ENCODE peak calls at places on chromosomes 11 and 22, in seven cellular contexts. G is transverse colon, F is suprapubic skin, D is endothelial cell of umbilical vein, H is stomach, Y is HCT116, Q is sigmoid colon. W is an unnamed sample.

GRCh38 chr11:80886684-80887083 is 1445.9 kb upstream of the TENM4 start:
- DNase-seq in G (no peak), F (no peak), D (no peak), H (no peak), Y (no peak), Q (no peak), W (no peak)

GRCh38 chr11:71183878-71184277 is 68.5 kb downstream of the SHANK2 start:
- DNase-seq in G (no peak), F (peak; percentile 56), D (no peak), H (no peak), Y (no peak), Q (peak; percentile 47), W (no peak)

GRCh38 chr11:69892237-69892985 is 73.2 kb upstream of the FGF3 start:
- DNase-seq in G (no peak), F (no peak), D (no peak), H (no peak), Y (no peak), Q (no peak), W (no peak)

GRCh38 chr11:57567210-57567511 is 311 bp downstream of the UBE2L6 start:
- DNase-seq in G (peak; percentile 34), F (no peak), D (peak; percentile 18), H (no peak), Y (no peak), Q (peak; percentile 68), W (no peak)

GRCh38 chr22:37053310-37054077 is 2.0 kb downstream of the KCTD17 start:
- DNase-seq in G (no peak), F (no peak), D (no peak), H (no peak), Y (no peak), Q (no peak), W (no peak)

GRCh38 chr11:32779131-32779530 is 15.3 kb downstream of the CCDC73 start:
- DNase-seq in G (no peak), F (no peak), D (no peak), H (no peak), Y (no peak), Q (no peak), W (no peak)

GRCh38 chr11:131375936-131376335 is 5.5 kb downstream of the NTM start:
- DNase-seq in G (no peak), F (no peak), D (no peak), H (no peak), Y (no peak), Q (no peak), W (no peak)

GRCh38 chr11:115504279-115505158 is at the start of gene CADM1:
- DNase-seq in G (peak; percentile 93), F (peak; percentile 94), D (peak; percentile 84), H (peak; percentile 96), Y (no peak), Q (peak; percentile 97), W (peak; percentile 61)

GRCh38 chr11:90135016-90135415 is 553 bp downstream of the NAALAD2 start:
- DNase-seq in G (no peak), F (no peak), D (no peak), H (no peak), Y (no peak), Q (no peak), W (no peak)

GRCh38 chr11:3669742-3670183 is 1.4 kb downstream of the CHRNA10 start:
- DNase-seq in G (no peak), F (no peak), D (no peak), H (no peak), Y (no peak), Q (no peak), W (no peak)

GRCh38 chr11:3995949-3996554 is 98.5 kb upstream of the RRM1 start:
- DNase-seq in G (no peak), F (no peak), D (peak; percentile 82), H (no peak), Y (no peak), Q (no peak), W (no peak)

GRCh38 chr11:95692526-95693270 is 96.9 kb downstream of the FAM76B start:
- DNase-seq in G (no peak), F (no peak), D (no peak), H (no peak), Y (no peak), Q (no peak), W (no peak)

GRCh38 chr11:115166826-115167225 is 337.4 kb downstream of the CADM1 start:
- DNase-seq in G (no peak), F (no peak), D (no peak), H (no peak), Y (no peak), Q (no peak), W (no peak)

GRCh38 chr22:21951931-21952465 is 650 bp downstream of the PPM1F start:
- DNase-seq in G (peak; percentile 44), F (no peak), D (peak; percentile 51), H (peak; percentile 57), Y (no peak), Q (peak; percentile 82), W (peak; percentile 35)

GRCh38 chr22:47061226-47061625 is 298.8 kb downstream of the TBC1D22A start:
- DNase-seq in G (no peak), F (no peak), D (no peak), H (no peak), Y (no peak), Q (no peak), W (no peak)

GRCh38 chr11:129308241-129308865 is 67.3 kb upstream of the BARX2 start:
- DNase-seq in G (no peak), F (no peak), D (no peak), H (no peak), Y (no peak), Q (no peak), W (no peak)

GRCh38 chr11:26849009-26849408 is 127.1 kb upstream of the SLC5A12 start:
- DNase-seq in G (no peak), F (peak; percentile 80), D (no peak), H (no peak), Y (no peak), Q (peak; percentile 81), W (no peak)

GRCh38 chr22:35530700-35531099 is 9.9 kb upstream of the RASD2 start:
- DNase-seq in G (no peak), F (no peak), D (no peak), H (no peak), Y (no peak), Q (peak; percentile 63), W (no peak)

GRCh38 chr22:35756722-35757121 is 39.0 kb downstream of the APOL5 start:
- DNase-seq in G (no peak), F (no peak), D (no peak), H (no peak), Y (no peak), Q (no peak), W (no peak)

GRCh38 chr11:125941606-125942275 is 4.1 kb upstream of the VSIG10L2 start:
- DNase-seq in G (peak; percentile 69), F (no peak), D (peak; percentile 21), H (peak; percentile 70), Y (peak; percentile 22), Q (peak; percentile 60), W (peak; percentile 65)

GRCh38 chr22:35961480-35961902 is 67.1 kb downstream of the RBFOX2 start:
- DNase-seq in G (no peak), F (no peak), D (peak; percentile 85), H (no peak), Y (no peak), Q (peak; percentile 80), W (no peak)

GRCh38 chr11:58771458-58771855 is 39.7 kb upstream of the GLYAT start:
- DNase-seq in G (no peak), F (no peak), D (no peak), H (no peak), Y (no peak), Q (no peak), W (no peak)

GRCh38 chr11:7019500-7020182 is 505 bp downstream of the ZNF214 start:
- DNase-seq in G (peak; percentile 14), F (no peak), D (no peak), H (no peak), Y (no peak), Q (peak; percentile 71), W (no peak)

GRCh38 chr11:35365961-35366360 is 53.4 kb downstream of the SLC1A2 start:
- DNase-seq in G (no peak), F (no peak), D (no peak), H (no peak), Y (no peak), Q (no peak), W (no peak)

GRCh38 chr11:40281055-40281580 is 1178.3 kb downstream of the LRRC4C start:
- DNase-seq in G (no peak), F (no peak), D (no peak), H (no peak), Y (no peak), Q (no peak), W (no peak)

GRCh38 chr11:119933584-119933983 is 204.3 kb downstream of the TRIM29 start:
- DNase-seq in G (no peak), F (no peak), D (no peak), H (no peak), Y (no peak), Q (peak; percentile 14), W (no peak)
- TF ChIP-seq POLR2AphosphoS5 in G (no peak), F (no peak), D (no peak), H (no peak), Y (no peak), Q (no peak), W (no peak)

DNA sequence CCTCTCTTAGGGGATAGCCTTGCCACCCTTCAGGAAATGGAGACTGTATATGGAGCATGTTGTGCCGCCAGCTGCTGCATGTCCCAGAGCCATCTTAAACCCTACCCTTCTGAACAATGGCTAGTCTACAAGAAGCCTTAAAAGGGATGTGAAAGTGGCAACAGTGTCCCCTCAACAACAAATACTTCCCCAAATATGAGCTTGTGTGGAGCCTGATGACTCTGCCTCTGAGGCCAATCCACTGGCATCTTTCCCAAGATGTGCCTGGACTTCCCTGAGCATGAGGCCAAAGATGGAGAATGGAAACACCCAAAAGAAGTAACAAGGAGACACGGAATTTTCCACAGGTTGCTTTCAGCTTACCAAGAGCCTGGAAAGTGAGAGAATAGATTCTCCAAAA is 595 bp upstream of the MS4A7 start:
- DNase-seq in G (peak; percentile 49), F (no peak), D (no peak), H (no peak), Y (no peak), Q (peak; percentile 79), W (no peak)
- TF ChIP-seq POLR2A in G (no peak), F (no peak), D (no peak), H (no peak), Y (no peak), Q (no peak), W (no peak)

GRCh38 chr22:45503816-45504702 is 1.4 kb downstream of the FBLN1 start:
- DNase-seq in G (no peak), F (no peak), D (no peak), H (no peak), Y (no peak), Q (no peak), W (no peak)
- TF ChIP-seq POLR2AphosphoS5 in G (no peak), F (no peak), D (no peak), H (no peak), Y (no peak), Q (no peak), W (no peak)

GRCh38 chr22:20952544-20953341 is 14.3 kb upstream of the AIFM3 start:
- DNase-seq in G (peak; percentile 77), F (no peak), D (no peak), H (no peak), Y (no peak), Q (no peak), W (no peak)

GRCh38 chr22:20953342-20953608 is 13.8 kb upstream of the AIFM3 start:
- DNase-seq in G (no peak), F (no peak), D (no peak), H (no peak), Y (no peak), Q (no peak), W (no peak)

GRCh38 chr22:20951151-20951931 is 15.7 kb upstream of the AIFM3 start:
- DNase-seq in G (no peak), F (no peak), D (no peak), H (no peak), Y (no peak), Q (no peak), W (no peak)

GRCh38 chr22:20953668-20954500 is 13.2 kb upstream of the AIFM3 start:
- DNase-seq in G (no peak), F (no peak), D (no peak), H (no peak), Y (no peak), Q (peak; percentile 66), W (no peak)

GRCh38 chr22:20951932-20952380 is 15.1 kb upstream of the AIFM3 start:
- DNase-seq in G (peak; percentile 45), F (no peak), D (no peak), H (no peak), Y (no peak), Q (no peak), W (no peak)
- TF ChIP-seq POLR2A in G (no peak), F (no peak), D (no peak), H (no peak), Y (no peak), Q (no peak), W (no peak)